ENCODE peak calls at places on chromosomes 11 and 22, in eight cellular contexts. N, K, H, X, W, L, I and O are unnamed samples.

GRCh38 chr11:78698612-78699011 is 123.9 kb upstream of the NARS2 start:
- DNase-seq in W (no peak), X (no peak), H (peak; percentile 24), I (no peak), L (no peak), K (no peak), N (no peak), O (no peak)

GRCh38 chr22:27133951-27134664 is 476.7 kb downstream of the MIAT start:
- DNase-seq in N (no peak), W (no peak), K (no peak), I (peak; percentile 71), X (peak; percentile 71), L (peak; percentile 19), H (peak; percentile 90), O (no peak)

GRCh38 chr22:34296456-34296855 is 376.2 kb upstream of the LARGE1 start:
- DNase-seq in K (no peak), H (no peak), N (no peak), L (no peak), I (no peak), X (no peak), W (no peak), O (no peak)

GRCh38 chr11:124536520-124536919 is 6.9 kb downstream of the OR8B12 start:
- DNase-seq in I (peak; percentile 96), N (peak; percentile 44), L (no peak), H (peak; percentile 88), W (peak; percentile 94), K (no peak), X (no peak), O (no peak)

GRCh38 chr11:128467610-128468041 is 119.7 kb downstream of the ETS1 start:
- DNase-seq in K (no peak), N (peak; percentile 89), H (peak; percentile 92), L (no peak), X (peak; percentile 43), W (no peak), I (peak; percentile 99), O (no peak)

GRCh38 chr11:76315182-76315853 is 65.6 kb downstream of the THAP12 start:
- DNase-seq in X (no peak), N (no peak), L (no peak), H (no peak), I (no peak), W (no peak), K (no peak), O (no peak)

GRCh38 chr11:65448074-65448417 is 25.4 kb downstream of the NEAT1 start:
- DNase-seq in I (no peak), L (no peak), W (no peak), N (no peak), X (no peak), K (no peak), H (no peak), O (no peak)

GRCh38 chr22:39820266-39820665 is 73.3 kb downstream of the ENTHD1 start:
- DNase-seq in K (no peak), X (peak; percentile 11), H (peak; percentile 54), N (no peak), L (no peak), I (no peak), W (no peak), O (no peak)

GRCh38 chr11:72581067-72581466 is 93.2 kb downstream of the PDE2A start:
- DNase-seq in L (no peak), X (no peak), H (no peak), I (no peak), W (peak; percentile 27), N (no peak), K (no peak), O (no peak)

GRCh38 chr11:12077535-12078280 is 32.7 kb upstream of the MICAL2 start:
- DNase-seq in I (peak; percentile 41), K (no peak), H (no peak), W (no peak), L (no peak), N (no peak), X (no peak), O (no peak)

GRCh38 chr22:38314140-38314991 is 2.9 kb downstream of the CSNK1E start:
- DNase-seq in X (no peak), W (no peak), L (no peak), I (no peak), N (no peak), K (no peak), H (peak; percentile 41), O (no peak)

GRCh38 chr11:116224154-116224888 is 548.5 kb downstream of the BUD13 start:
- DNase-seq in L (peak; percentile 41), N (peak; percentile 44), I (peak; percentile 65), W (peak; percentile 86), X (peak; percentile 42), H (peak; percentile 1), K (peak; percentile 63), O (no peak)

GRCh38 chr11:10257478-10257877 is 36.5 kb downstream of the SBF2 start:
- DNase-seq in K (no peak), I (no peak), W (peak; percentile 56), L (no peak), H (no peak), X (no peak), N (no peak), O (no peak)

GRCh38 chr11:133388975-133389568 is 143.2 kb downstream of the OPCML start:
- DNase-seq in L (no peak), K (no peak), X (no peak), W (no peak), I (no peak), H (no peak), N (no peak), O (no peak)

GRCh38 chr22:27139935-27140493 is 482.6 kb downstream of the MIAT start:
- DNase-seq in W (no peak), H (peak; percentile 89), K (no peak), L (no peak), I (peak; percentile 74), X (peak; percentile 45), N (no peak), O (no peak)

GRCh38 chr11:63663809-63664208 is 7.4 kb downstream of the ATL3 start:
- DNase-seq in X (no peak), L (no peak), K (no peak), I (no peak), N (no peak), H (peak; percentile 78), W (peak; percentile 8), O (no peak)

GRCh38 chr11:100735949-100736675 is 49.0 kb downstream of the ARHGAP42 start:
- DNase-seq in X (peak; percentile 43), I (no peak), N (no peak), H (peak; percentile 80), K (no peak), L (no peak), W (peak; percentile 48), O (no peak)

GRCh38 chr22:44496305-44496704 is 1.7 kb downstream of the RTL6 start:
- DNase-seq in K (no peak), X (no peak), L (no peak), H (no peak), I (no peak), W (no peak), N (no peak), O (no peak)

GRCh38 chr11:111298466-111299110 is at the start of gene POU2AF3:
- DNase-seq in K (no peak), I (no peak), L (peak; percentile 34), H (no peak), X (no peak), W (no peak), N (no peak), O (no peak)

GRCh38 chr11:88544656-88545280 is 207.2 kb upstream of the CTSC start:
- DNase-seq in X (no peak), I (no peak), L (no peak), W (no peak), K (no peak), N (no peak), H (no peak), O (no peak)

GRCh38 chr11:100716848-100717247 is 29.8 kb downstream of the ARHGAP42 start:
- DNase-seq in I (no peak), N (no peak), L (no peak), X (no peak), W (no peak), K (no peak), H (peak; percentile 77), O (no peak)

GRCh38 chr11:73415854-73416615 is 39.8 kb downstream of the RELT start:
- DNase-seq in I (no peak), N (peak; percentile 53), X (no peak), H (no peak), L (no peak), K (no peak), W (no peak), O (no peak)

GRCh38 chr22:50535113-50535512 is 5.3 kb upstream of the TYMP start:
- DNase-seq in N (no peak), H (no peak), K (no peak), X (no peak), I (no peak), W (no peak), L (no peak), O (no peak)

GRCh38 chr11:97909544-97910394 is 1111.0 kb upstream of the CNTN5 start:
- DNase-seq in N (no peak), W (no peak), H (peak; percentile 61), I (no peak), L (no peak), X (no peak), K (no peak), O (no peak)

GRCh38 chr22:28629420-28630184 is 50.0 kb downstream of the TTC28 start:
- DNase-seq in I (no peak), K (no peak), W (no peak), L (no peak), X (peak; percentile 2), N (peak; percentile 17), H (peak; percentile 45), O (no peak)

GRCh38 chr11:116506446-116506845 is 266.3 kb downstream of the BUD13 start:
- DNase-seq in W (peak; percentile 30), X (no peak), L (no peak), H (no peak), I (peak; percentile 39), K (no peak), N (peak; percentile 17), O (no peak)

GRCh38 chr11:83612891-83613766 is 327.0 kb upstream of the CCDC90B start:
- DNase-seq in K (no peak), L (peak; percentile 6), W (peak; percentile 74), X (no peak), N (peak; percentile 1), H (no peak), I (peak; percentile 55), O (no peak)

GRCh38 chr22:31748490-31748889 is 1.4 kb downstream of the PRR14L start:
- DNase-seq in X (no peak), L (no peak), W (no peak), K (peak; percentile 26), N (peak; percentile 19), H (no peak), I (no peak), O (no peak)

GRCh38 chr11:11624926-11625325 is 3.1 kb upstream of the GALNT18 start:
- DNase-seq in W (no peak), K (no peak), L (no peak), H (no peak), N (no peak), I (no peak), X (no peak), O (no peak)

GRCh38 chr22:39234867-39235687 is 9.7 kb downstream of the PDGFB start:
- DNase-seq in L (no peak), N (no peak), I (no peak), W (no peak), H (no peak), X (no peak), K (no peak), O (no peak)

GRCh38 chr11:78420255-78420764 is 2.7 kb upstream of the GAB2 start:
- DNase-seq in I (peak; percentile 63), K (peak; percentile 64), W (peak; percentile 78), N (peak; percentile 59), H (peak; percentile 95), X (peak; percentile 64), L (no peak), O (peak; percentile 34)

GRCh38 chr11:60924906-60925684 is 835 bp downstream of the TMEM132A start:
- DNase-seq in I (no peak), L (no peak), N (no peak), H (peak; percentile 18), X (no peak), W (peak; percentile 74), K (peak; percentile 22), O (no peak)

GRCh38 chr22:39543095-39543494 is 10.5 kb upstream of the RPS19BP1 start:
- DNase-seq in X (peak; percentile 33), L (no peak), K (peak; percentile 63), N (peak; percentile 68), W (peak; percentile 87), H (no peak), I (no peak), O (no peak)

GRCh38 chr22:20210473-20211059 is 57.6 kb downstream of the RTN4R start:
- DNase-seq in K (no peak), N (no peak), H (no peak), X (no peak), L (no peak), W (no peak), I (no peak), O (no peak)